ENCODE peak calls at places on chromosomes 1 and 21, in four cellular contexts. X, L, A and K are unnamed samples.

GRCh38 chr1:39098569-39099250 is 72.6 kb downstream of the NDUFS5 start:
- DNase-seq in A (no peak), X (peak; percentile 65), L (peak; percentile 83), K (peak; percentile 76)

GRCh38 chr1:63917571-63918394 is 144.0 kb downstream of the ROR1 start:
- DNase-seq in L (peak; percentile 50), A (no peak), X (peak; percentile 4), K (peak; percentile 78)

GRCh38 chr1:34709547-34709946 is 45.3 kb upstream of the GJB5 start:
- DNase-seq in L (no peak), A (no peak), X (no peak), K (peak; percentile 36)

GRCh38 chr21:36156815-36157670 is at the start of gene DOP1B:
- DNase-seq in L (peak; percentile 80), A (no peak), X (no peak), K (peak; percentile 45)

GRCh38 chr1:228284521-228284920 is 76.7 kb downstream of the OBSCN start:
- DNase-seq in L (no peak), X (no peak), A (no peak), K (no peak)

GRCh38 chr1:24415910-24416665 is 486 bp downstream of the NIPAL3 start:
- DNase-seq in X (no peak), L (peak; percentile 47), A (no peak), K (no peak)

GRCh38 chr1:198253668-198254067 is 96.9 kb downstream of the NEK7 start:
- DNase-seq in A (peak; percentile 50), X (no peak), L (no peak), K (no peak)

GRCh38 chr1:152697701-152698600 is at the start of gene LCE2A:
- DNase-seq in X (no peak), L (no peak), A (no peak), K (no peak)

GRCh38 chr1:64653466-64653865 is 91.4 kb upstream of the RAVER2 start:
- DNase-seq in L (no peak), A (no peak), X (no peak), K (no peak)

GRCh38 chr21:36806103-36806502 is 107.2 kb downstream of the SIM2 start:
- DNase-seq in A (no peak), L (no peak), X (no peak), K (no peak)

GRCh38 chr1:11301593-11301992 is 28.6 kb downstream of the UBIAD1 start:
- DNase-seq in X (no peak), L (no peak), A (no peak), K (no peak)

GRCh38 chr1:81478217-81478616 is 322.5 kb upstream of the ADGRL2 start:
- DNase-seq in X (no peak), A (no peak), L (no peak), K (no peak)

GRCh38 chr1:157217486-157217885 is 79.3 kb upstream of the ETV3 start:
- DNase-seq in X (no peak), L (no peak), A (no peak), K (no peak)
- TF ChIP-seq ATF2 in X (no peak), L (no peak), A (no peak), K (no peak)

GRCh38 chr1:118555638-118556037 is 370.6 kb upstream of the SPAG17 start:
- DNase-seq in A (no peak), L (no peak), X (no peak), K (no peak)

GRCh38 chr1:118556936-118557335 is 371.9 kb upstream of the SPAG17 start:
- DNase-seq in X (no peak), A (no peak), L (no peak), K (no peak)
- TF ChIP-seq NR2C2 in X (no peak), A (no peak), L (no peak), K (no peak)

GRCh38 chr21:29196021-29196663 is 65.7 kb downstream of the MAP3K7CL start:
- DNase-seq in X (peak; percentile 70), A (peak; percentile 90), L (peak; percentile 64), K (no peak)
- TF ChIP-seq ATF2 in X (no peak), A (peak; percentile 94), L (no peak), K (no peak)

DNA sequence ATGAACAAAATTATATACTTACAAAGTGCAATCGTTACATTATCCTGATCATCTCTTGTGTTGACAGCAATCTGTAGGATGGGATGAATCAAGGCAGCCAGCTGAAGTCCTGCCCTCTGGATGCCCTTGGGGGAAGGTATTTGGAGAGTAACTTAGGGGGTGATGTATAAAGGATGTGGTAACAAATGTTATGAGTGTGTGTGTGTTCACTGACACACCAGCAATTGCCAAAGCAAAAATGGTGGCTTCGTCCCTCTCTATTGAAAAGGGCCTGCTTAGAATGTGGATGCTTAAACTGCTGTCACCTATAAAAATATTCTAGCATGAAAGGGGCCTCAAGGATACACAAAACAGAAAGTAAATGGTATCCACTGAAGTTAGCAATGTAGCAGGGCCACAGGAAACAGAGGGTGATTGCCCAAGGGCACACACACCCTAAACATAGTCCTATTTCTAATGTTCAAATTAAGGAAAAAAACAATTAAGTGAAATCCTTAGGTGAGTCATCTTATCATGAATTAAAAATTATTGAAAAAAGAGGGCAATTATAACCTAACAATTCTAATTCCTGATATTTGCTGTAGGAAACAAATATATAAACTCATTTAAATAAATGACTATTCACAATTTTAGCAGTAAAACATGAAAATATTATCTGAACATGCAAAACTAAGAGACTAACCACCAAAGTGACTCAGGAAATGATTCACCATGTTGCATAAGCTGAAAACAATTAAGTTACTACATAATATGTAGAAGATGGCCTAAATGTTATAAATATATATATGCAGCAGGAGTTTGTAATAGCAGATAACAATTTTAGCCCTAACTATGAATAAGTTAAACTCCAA is 15.2 kb upstream of the AIM2 start:
- DNase-seq in A (no peak), X (no peak), L (no peak), K (no peak)
- TF ChIP-seq NR2C2 in A (no peak), X (no peak), L (no peak), K (no peak)

DNA sequence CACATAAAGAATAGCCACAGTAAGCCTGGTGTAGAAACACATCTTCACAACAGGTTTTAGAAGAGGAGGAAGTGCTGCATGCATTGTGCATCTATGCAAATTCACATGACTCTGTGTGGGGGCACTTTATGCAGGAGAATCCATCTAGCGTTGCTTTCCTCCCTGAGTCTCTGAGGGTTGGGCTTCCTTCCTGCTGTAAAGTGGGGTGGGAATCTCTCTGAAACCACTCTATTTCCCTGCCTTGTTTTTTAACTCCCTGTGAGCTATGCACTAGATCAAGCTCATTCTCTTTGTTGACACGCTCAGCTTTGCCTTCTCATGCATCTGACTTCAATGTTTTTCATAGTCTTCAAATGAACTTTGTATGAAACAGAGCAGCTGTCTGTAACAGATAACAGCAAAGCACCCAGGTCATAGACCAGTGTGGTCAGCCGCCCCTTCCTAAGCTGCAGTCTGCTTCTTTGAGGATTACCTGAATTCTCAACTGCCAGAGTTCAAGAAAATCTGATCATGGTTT is 102.7 kb upstream of the DPH5 start:
- DNase-seq in X (peak; percentile 20), A (peak; percentile 72), L (peak; percentile 68), K (no peak)
- TF ChIP-seq ATF2 in X (no peak), A (no peak), L (no peak), K (no peak)

DNA sequence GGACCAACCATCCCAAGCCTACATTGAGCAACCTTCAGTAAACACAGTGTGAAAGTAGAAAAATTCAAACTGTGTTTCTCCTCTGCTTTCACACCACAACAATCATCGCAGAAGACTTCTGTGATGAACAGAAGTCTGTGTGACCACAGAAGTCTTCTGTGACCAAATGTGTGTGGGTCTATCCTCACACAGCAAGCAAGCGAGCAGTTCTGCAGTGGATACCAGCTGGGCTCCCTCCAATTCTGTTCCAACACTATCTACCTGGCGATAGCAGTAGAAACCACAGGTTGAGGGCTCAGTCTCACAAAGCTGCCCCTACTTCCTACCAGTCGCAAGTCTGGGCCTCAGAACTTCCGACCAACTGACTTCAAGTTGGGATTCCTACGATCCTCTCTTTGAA is 21.1 kb upstream of the RAP1A start:
- DNase-seq in A (no peak), X (no peak), L (no peak), K (no peak)
- TF ChIP-seq NR2C2 in A (no peak), X (no peak), L (no peak), K (no peak)

GRCh38 chr1:21823206-21823979 is 11.3 kb downstream of the LDLRAD2 start:
- DNase-seq in A (no peak), X (no peak), L (no peak), K (no peak)

GRCh38 chr1:21821385-21822019 is 9.4 kb downstream of the LDLRAD2 start:
- DNase-seq in X (no peak), A (no peak), L (no peak), K (no peak)

GRCh38 chr1:21818661-21819060 is 6.6 kb downstream of the LDLRAD2 start:
- DNase-seq in X (peak; percentile 48), A (no peak), L (peak; percentile 99), K (peak; percentile 68)

GRCh38 chr1:21822349-21822748 is 10.3 kb downstream of the LDLRAD2 start:
- DNase-seq in A (no peak), X (no peak), L (peak; percentile 96), K (peak; percentile 66)

DNA sequence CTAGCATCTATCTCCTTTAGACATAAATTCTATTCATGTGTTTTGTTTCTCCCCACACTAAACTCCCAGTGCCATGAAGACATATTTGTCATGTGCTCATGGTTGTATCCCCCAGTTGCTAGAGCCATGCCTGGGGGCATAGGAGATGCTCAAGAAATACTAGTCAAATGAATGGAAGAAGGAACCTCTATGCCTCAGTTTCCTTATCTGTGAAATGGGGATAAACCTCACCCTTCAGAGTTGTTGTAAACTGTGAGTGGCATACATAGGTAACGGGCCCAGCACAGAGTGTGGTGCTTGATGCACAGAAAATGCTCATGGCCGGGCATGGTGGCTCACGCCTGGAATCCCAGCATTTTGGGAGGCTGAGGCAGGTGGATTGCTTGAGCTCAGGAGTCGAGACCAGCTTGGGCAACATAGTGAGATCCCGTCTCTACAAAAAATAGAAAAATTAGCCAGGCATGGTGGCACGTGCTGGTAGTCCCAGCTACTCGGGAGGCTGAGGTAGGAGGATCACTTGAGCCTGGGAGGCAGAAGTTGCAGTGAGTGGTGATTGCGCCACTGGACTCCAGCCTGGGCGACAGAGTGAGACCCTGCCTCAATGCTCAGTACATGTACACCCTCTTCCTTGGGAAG is 8.7 kb downstream of the LDLRAD2 start:
- DNase-seq in A (no peak), L (no peak), X (no peak), K (no peak)
- TF ChIP-seq ATF2 in A (no peak), L (no peak), X (no peak), K (no peak)

DNA sequence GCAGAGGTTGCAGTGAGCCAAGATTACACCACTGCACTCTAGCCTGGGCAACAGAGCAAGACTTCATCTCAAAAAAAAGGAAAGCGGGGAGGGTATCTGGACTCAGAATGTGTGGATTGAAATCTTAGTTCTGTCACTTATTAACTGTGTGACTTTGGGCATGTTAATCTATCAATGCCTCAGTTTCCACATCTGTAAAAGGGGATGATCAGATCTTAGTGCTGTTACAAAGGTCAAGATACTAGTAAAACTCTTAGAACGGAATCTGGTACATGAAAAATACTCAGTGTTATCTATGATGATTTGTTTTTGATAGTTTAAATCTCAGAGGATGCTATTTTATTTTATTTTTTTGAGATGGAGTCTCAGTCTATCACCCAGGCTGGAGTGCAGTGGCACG is 10.5 kb downstream of the FAM76A start:
- DNase-seq in L (no peak), X (no peak), A (no peak), K (no peak)
- TF ChIP-seq NR2C2 in L (no peak), X (no peak), A (no peak), K (no peak)